ENCODE peak calls at places on chromosome 2, in six cellular contexts. One of them, this sample, is unnamed.

GRCh38 chr2:126655500-126656310 is at the start of gene GYPC:
- DNase-seq in hepatocyte: peak; percentile 41
- DNase-seq in A549: no peak
- DNase-seq in IMR-90: peak; percentile 82
- DNase-seq in neural progenitor cell: peak; percentile 72
- DNase-seq in PC-9: no peak
- DNase-seq in this sample: no peak

GRCh38 chr2:152183381-152184073 is 8.0 kb upstream of the STAM2 start:
- DNase-seq in hepatocyte: no peak
- DNase-seq in A549: no peak
- DNase-seq in IMR-90: no peak
- DNase-seq in neural progenitor cell: no peak
- DNase-seq in PC-9: no peak
- DNase-seq in this sample: no peak

GRCh38 chr2:128595763-128596452 is 277.2 kb upstream of the HS6ST1 start:
- DNase-seq in hepatocyte: no peak
- DNase-seq in A549: no peak
- DNase-seq in IMR-90: no peak
- DNase-seq in neural progenitor cell: no peak
- DNase-seq in PC-9: no peak
- DNase-seq in this sample: no peak

GRCh38 chr2:202171246-202171833 is 67.1 kb downstream of the SUMO1 start:
- DNase-seq in hepatocyte: peak; percentile 48
- DNase-seq in A549: no peak
- DNase-seq in IMR-90: no peak
- DNase-seq in neural progenitor cell: peak; percentile 84
- DNase-seq in PC-9: no peak
- DNase-seq in this sample: no peak

GRCh38 chr2:166651080-166651675 is 157.1 kb upstream of the SCN7A start:
- DNase-seq in hepatocyte: peak; percentile 11
- DNase-seq in A549: no peak
- DNase-seq in IMR-90: peak; percentile 83
- DNase-seq in neural progenitor cell: no peak
- DNase-seq in PC-9: no peak
- DNase-seq in this sample: no peak

GRCh38 chr2:115763601-115764000 is 1321.2 kb downstream of the DPP10 start:
- DNase-seq in hepatocyte: no peak
- DNase-seq in A549: no peak
- DNase-seq in IMR-90: no peak
- DNase-seq in neural progenitor cell: no peak
- DNase-seq in PC-9: no peak
- DNase-seq in this sample: no peak

GRCh38 chr2:239086325-239087020 is 238.6 kb downstream of the TWIST2 start:
- DNase-seq in hepatocyte: no peak
- DNase-seq in A549: no peak
- DNase-seq in IMR-90: no peak
- DNase-seq in neural progenitor cell: no peak
- DNase-seq in PC-9: no peak
- DNase-seq in this sample: no peak

GRCh38 chr2:169997140-169997887 is 170.1 kb downstream of the UBR3 start:
- DNase-seq in hepatocyte: no peak
- DNase-seq in A549: no peak
- DNase-seq in IMR-90: no peak
- DNase-seq in neural progenitor cell: no peak
- DNase-seq in PC-9: no peak
- DNase-seq in this sample: no peak

GRCh38 chr2:9463698-9464034 is 10.7 kb upstream of the IAH1 start:
- DNase-seq in hepatocyte: no peak
- DNase-seq in A549: no peak
- DNase-seq in IMR-90: peak; percentile 69
- DNase-seq in neural progenitor cell: no peak
- DNase-seq in PC-9: no peak
- DNase-seq in this sample: no peak

GRCh38 chr2:74606927-74607326 is 41.2 kb downstream of the M1AP start:
- DNase-seq in hepatocyte: no peak
- DNase-seq in A549: no peak
- DNase-seq in IMR-90: no peak
- DNase-seq in neural progenitor cell: no peak
- DNase-seq in PC-9: no peak
- DNase-seq in this sample: no peak

GRCh38 chr2:203572316-203572715 is 37.2 kb upstream of the RAPH1 start:
- DNase-seq in hepatocyte: no peak
- DNase-seq in A549: no peak
- DNase-seq in IMR-90: no peak
- DNase-seq in neural progenitor cell: no peak
- DNase-seq in PC-9: no peak
- DNase-seq in this sample: no peak

GRCh38 chr2:71235930-71236587 is 9.2 kb upstream of the PAIP2B start:
- DNase-seq in hepatocyte: no peak
- DNase-seq in A549: no peak
- DNase-seq in IMR-90: no peak
- DNase-seq in neural progenitor cell: peak; percentile 81
- DNase-seq in PC-9: no peak
- DNase-seq in this sample: no peak

GRCh38 chr2:120344214-120344990 is 1.5 kb upstream of the INHBB start:
- DNase-seq in hepatocyte: peak; percentile 70
- DNase-seq in A549: no peak
- DNase-seq in IMR-90: no peak
- DNase-seq in neural progenitor cell: peak; percentile 64
- DNase-seq in PC-9: peak; percentile 61
- DNase-seq in this sample: no peak

GRCh38 chr2:150620371-150620770 is 132.9 kb upstream of the RND3 start:
- DNase-seq in hepatocyte: no peak
- DNase-seq in A549: no peak
- DNase-seq in IMR-90: no peak
- DNase-seq in neural progenitor cell: no peak
- DNase-seq in PC-9: no peak
- DNase-seq in this sample: no peak

GRCh38 chr2:231308631-231309414 is 86.7 kb upstream of the B3GNT7 start:
- DNase-seq in hepatocyte: peak; percentile 28
- DNase-seq in A549: peak; percentile 43
- DNase-seq in IMR-90: peak; percentile 48
- DNase-seq in neural progenitor cell: no peak
- DNase-seq in PC-9: peak; percentile 73
- DNase-seq in this sample: peak; percentile 40

GRCh38 chr2:101753207-101753616 is 55.7 kb downstream of the MAP4K4 start:
- DNase-seq in hepatocyte: no peak
- DNase-seq in A549: no peak
- DNase-seq in IMR-90: peak; percentile 46
- DNase-seq in neural progenitor cell: no peak
- DNase-seq in PC-9: no peak
- DNase-seq in this sample: no peak

GRCh38 chr2:18124126-18124835 is 245.8 kb downstream of the KCNS3 start:
- DNase-seq in hepatocyte: no peak
- DNase-seq in A549: no peak
- DNase-seq in IMR-90: no peak
- DNase-seq in neural progenitor cell: no peak
- DNase-seq in PC-9: no peak
- DNase-seq in this sample: no peak

GRCh38 chr2:235639885-235640284 is 146.0 kb downstream of the AGAP1 start:
- DNase-seq in hepatocyte: no peak
- DNase-seq in A549: no peak
- DNase-seq in IMR-90: no peak
- DNase-seq in neural progenitor cell: no peak
- DNase-seq in PC-9: no peak
- DNase-seq in this sample: no peak

GRCh38 chr2:235639387-235639786 is 145.5 kb downstream of the AGAP1 start:
- DNase-seq in hepatocyte: peak; percentile 65
- DNase-seq in A549: no peak
- DNase-seq in IMR-90: peak; percentile 95
- DNase-seq in neural progenitor cell: no peak
- DNase-seq in PC-9: no peak
- DNase-seq in this sample: peak; percentile 36

GRCh38 chr2:235637906-235638305 is 144.1 kb downstream of the AGAP1 start:
- DNase-seq in hepatocyte: no peak
- DNase-seq in A549: no peak
- DNase-seq in IMR-90: no peak
- DNase-seq in neural progenitor cell: no peak
- DNase-seq in PC-9: no peak
- DNase-seq in this sample: no peak

GRCh38 chr2:235636471-235637005 is 142.7 kb downstream of the AGAP1 start:
- DNase-seq in hepatocyte: no peak
- DNase-seq in A549: no peak
- DNase-seq in IMR-90: no peak
- DNase-seq in neural progenitor cell: no peak
- DNase-seq in PC-9: no peak
- DNase-seq in this sample: no peak

GRCh38 chr2:235638541-235639192 is 144.8 kb downstream of the AGAP1 start:
- DNase-seq in hepatocyte: no peak
- DNase-seq in A549: no peak
- DNase-seq in IMR-90: no peak
- DNase-seq in neural progenitor cell: peak; percentile 28
- DNase-seq in PC-9: no peak
- DNase-seq in this sample: no peak
- H3K4me1 ChIP-seq in hepatocyte: peaks cover 19% of the 10 kb centered on the region
- H3K4me1 ChIP-seq in A549: peaks cover 7% of the 10 kb centered on the region
- H3K4me1 ChIP-seq in IMR-90: peaks cover 33% of the 10 kb centered on the region
- H3K4me1 ChIP-seq in neural progenitor cell: peaks cover 46% of the 10 kb centered on the region
- H3K4me1 ChIP-seq in PC-9: no peaks in the 10 kb centered on the region
- H3K4me1 ChIP-seq in this sample: peaks cover 18% of the 10 kb centered on the region

GRCh38 chr2:381181-381580 is 93.3 kb upstream of the ALKAL2 start:
- DNase-seq in hepatocyte: no peak
- DNase-seq in A549: no peak
- DNase-seq in IMR-90: no peak
- DNase-seq in neural progenitor cell: no peak
- DNase-seq in PC-9: no peak
- DNase-seq in this sample: no peak

GRCh38 chr2:385061-385460 is 97.2 kb upstream of the ALKAL2 start:
- DNase-seq in hepatocyte: no peak
- DNase-seq in A549: no peak
- DNase-seq in IMR-90: no peak
- DNase-seq in neural progenitor cell: no peak
- DNase-seq in PC-9: no peak
- DNase-seq in this sample: no peak

GRCh38 chr2:381919-382833 is 94.3 kb upstream of the ALKAL2 start:
- DNase-seq in hepatocyte: no peak
- DNase-seq in A549: no peak
- DNase-seq in IMR-90: no peak
- DNase-seq in neural progenitor cell: no peak
- DNase-seq in PC-9: no peak
- DNase-seq in this sample: no peak

GRCh38 chr2:383888-384287 is 96.0 kb upstream of the ALKAL2 start:
- DNase-seq in hepatocyte: peak; percentile 23
- DNase-seq in A549: no peak
- DNase-seq in IMR-90: no peak
- DNase-seq in neural progenitor cell: no peak
- DNase-seq in PC-9: peak; percentile 70
- DNase-seq in this sample: no peak

GRCh38 chr2:383173-383572 is 95.3 kb upstream of the ALKAL2 start:
- DNase-seq in hepatocyte: no peak
- DNase-seq in A549: no peak
- DNase-seq in IMR-90: no peak
- DNase-seq in neural progenitor cell: peak; percentile 59
- DNase-seq in PC-9: no peak
- DNase-seq in this sample: no peak
- H3K4me2 ChIP-seq in hepatocyte: peak overlapping the region; percentile 1
- H3K4me2 ChIP-seq in A549: no peak overlapping the region
- H3K4me2 ChIP-seq in IMR-90: no peak overlapping the region
- H3K4me2 ChIP-seq in neural progenitor cell: no peak overlapping the region
- H3K4me2 ChIP-seq in PC-9: peak overlapping the region; percentile 30
- H3K4me2 ChIP-seq in this sample: no peak overlapping the region

GRCh38 chr2:197427204-197427603 is 7.6 kb downstream of the SF3B1 start:
- DNase-seq in hepatocyte: no peak
- DNase-seq in A549: no peak
- DNase-seq in IMR-90: no peak
- DNase-seq in neural progenitor cell: no peak
- DNase-seq in PC-9: no peak
- DNase-seq in this sample: no peak
- H3K4me1 ChIP-seq in hepatocyte: peaks cover 19% of the 10 kb centered on the region
- H3K4me1 ChIP-seq in A549: peaks cover 23% of the 10 kb centered on the region
- H3K4me1 ChIP-seq in IMR-90: peaks cover 5% of the 10 kb centered on the region
- H3K4me1 ChIP-seq in neural progenitor cell: no peaks in the 10 kb centered on the region
- H3K4me1 ChIP-seq in PC-9: peaks cover 5% of the 10 kb centered on the region
- H3K4me1 ChIP-seq in this sample: no peaks in the 10 kb centered on the region

GRCh38 chr2:206282746-206283145 is 8.3 kb downstream of the ZDBF2 start:
- DNase-seq in hepatocyte: no peak
- DNase-seq in A549: no peak
- DNase-seq in IMR-90: no peak
- DNase-seq in neural progenitor cell: no peak
- DNase-seq in PC-9: no peak
- DNase-seq in this sample: no peak

GRCh38 chr2:206275274-206276160 is 1.1 kb downstream of the ZDBF2 start:
- DNase-seq in hepatocyte: peak; percentile 46
- DNase-seq in A549: no peak
- DNase-seq in IMR-90: peak; percentile 53
- DNase-seq in neural progenitor cell: peak; percentile 28
- DNase-seq in PC-9: peak; percentile 65
- DNase-seq in this sample: peak; percentile 26

GRCh38 chr2:206276169-206276927 is 1.9 kb downstream of the ZDBF2 start:
- DNase-seq in hepatocyte: no peak
- DNase-seq in A549: no peak
- DNase-seq in IMR-90: no peak
- DNase-seq in neural progenitor cell: peak; percentile 27
- DNase-seq in PC-9: no peak
- DNase-seq in this sample: no peak

GRCh38 chr2:206274434-206275273 is at the start of gene ZDBF2:
- DNase-seq in hepatocyte: peak; percentile 78
- DNase-seq in A549: peak; percentile 51
- DNase-seq in IMR-90: peak; percentile 81
- DNase-seq in neural progenitor cell: peak; percentile 89
- DNase-seq in PC-9: peak; percentile 34
- DNase-seq in this sample: peak; percentile 49

DNA sequence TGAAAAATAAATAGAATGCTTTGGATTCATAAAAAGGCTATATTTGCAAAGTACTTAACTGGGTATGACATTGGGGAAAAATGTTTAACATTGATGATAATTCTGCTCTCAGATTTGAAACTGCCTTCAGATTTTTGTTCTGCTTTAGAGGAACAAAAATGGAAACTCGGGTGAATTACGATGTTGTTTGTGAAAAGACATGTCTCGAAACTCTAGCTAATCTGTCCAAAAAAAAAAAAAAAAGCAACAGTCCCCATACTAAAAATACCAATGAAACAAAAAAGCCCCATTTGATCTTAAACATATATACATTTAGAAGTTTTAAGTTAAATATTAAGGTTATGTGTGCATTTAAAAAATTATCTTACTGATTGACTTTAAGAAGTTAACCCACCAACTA is 3.0 kb downstream of the ZDBF2 start:
- DNase-seq in hepatocyte: no peak
- DNase-seq in A549: no peak
- DNase-seq in IMR-90: no peak
- DNase-seq in neural progenitor cell: no peak
- DNase-seq in PC-9: no peak
- DNase-seq in this sample: no peak
- H3K4me2 ChIP-seq in hepatocyte: no peak overlapping the region
- H3K4me2 ChIP-seq in A549: no peak overlapping the region
- H3K4me2 ChIP-seq in IMR-90: no peak overlapping the region
- H3K4me2 ChIP-seq in neural progenitor cell: peak overlapping the region; percentile 91
- H3K4me2 ChIP-seq in PC-9: no peak overlapping the region
- H3K4me2 ChIP-seq in this sample: no peak overlapping the region